ENCODE peak calls at places on chromosomes 6 and 20, in seven cellular contexts. T, N, D, I, M, W and A are unnamed samples.
A peak's percentile ranks its signal among the peaks of the same experiment; 100 is the strongest.

GRCh38 chr6:7647504-7647903 is 57.5 kb downstream of the SNRNP48 start:
- DNase-seq in W (peak; percentile 34), N (no peak), M (no peak), T (no peak), I (no peak), D (no peak), A (no peak)

GRCh38 chr6:162119349-162119748 is 608.2 kb downstream of the PRKN start:
- DNase-seq in N (peak; percentile 28), D (no peak), M (no peak), T (no peak), W (peak; percentile 71), I (peak; percentile 21), A (no peak)

GRCh38 chr6:113856571-113857564 is at the start of gene MARCKS:
- DNase-seq in M (peak; percentile 92), N (peak; percentile 85), D (peak; percentile 78), I (peak; percentile 83), T (peak; percentile 78), W (peak; percentile 96), A (peak; percentile 84)

GRCh38 chr20:56829788-56830385 is 200.8 kb downstream of the TFAP2C start:
- DNase-seq in D (no peak), N (no peak), W (no peak), T (no peak), I (no peak), M (no peak), A (no peak)

GRCh38 chr6:123210645-123211044 is 214.6 kb downstream of the CLVS2 start:
- DNase-seq in D (no peak), T (no peak), W (no peak), I (no peak), M (no peak), N (no peak), A (no peak)

GRCh38 chr20:8161262-8162071 is 29.4 kb downstream of the PLCB1 start:
- DNase-seq in D (peak; percentile 68), T (no peak), N (no peak), I (no peak), M (peak; percentile 23), W (no peak), A (no peak)

GRCh38 chr6:113359155-113360140 is 497.7 kb upstream of the MARCKS start:
- DNase-seq in N (peak; percentile 13), D (peak; percentile 59), I (no peak), M (peak; percentile 73), T (no peak), W (peak; percentile 63), A (peak; percentile 40)

GRCh38 chr20:52859156-52859887 is 112.8 kb upstream of the TSHZ2 start:
- DNase-seq in W (no peak), D (no peak), N (peak; percentile 8), T (no peak), M (no peak), I (peak; percentile 16), A (no peak)

GRCh38 chr20:41746635-41747034 is 128.5 kb upstream of the CHD6 start:
- DNase-seq in W (no peak), M (no peak), D (no peak), I (no peak), T (no peak), N (no peak), A (no peak)

GRCh38 chr20:45938727-45939438 is 4.4 kb downstream of the PCIF1 start:
- DNase-seq in N (no peak), T (no peak), I (no peak), D (no peak), W (no peak), M (no peak), A (no peak)

GRCh38 chr20:10469599-10469998 is 34.5 kb downstream of the SLX4IP start:
- DNase-seq in T (peak; percentile 76), W (peak; percentile 95), M (peak; percentile 87), D (peak; percentile 70), N (peak; percentile 43), I (no peak), A (peak; percentile 11)

GRCh38 chr6:9266741-9267140 is 831.4 kb upstream of the SLC35B3 start:
- DNase-seq in T (no peak), M (no peak), W (no peak), N (no peak), I (no peak), D (no peak), A (no peak)

GRCh38 chr6:9272671-9273070 is 837.3 kb upstream of the SLC35B3 start:
- DNase-seq in T (no peak), D (no peak), W (no peak), I (no peak), M (no peak), N (no peak), A (no peak)
- TF ChIP-seq CTCF in T (no peak), D (no peak), W (no peak), I (no peak), M (no peak), N (no peak), A (no peak)

GRCh38 chr6:40582892-40583291 is 4.3 kb downstream of the LRFN2 start:
- DNase-seq in W (no peak), N (no peak), M (no peak), I (no peak), D (no peak), T (no peak), A (no peak)

GRCh38 chr6:40579101-40579500 is 8.1 kb downstream of the LRFN2 start:
- DNase-seq in D (no peak), W (no peak), M (no peak), I (no peak), T (no peak), N (no peak), A (no peak)

GRCh38 chr6:40573221-40573620 is 13.9 kb downstream of the LRFN2 start:
- DNase-seq in T (no peak), D (no peak), W (no peak), M (no peak), N (no peak), I (no peak), A (no peak)

GRCh38 chr6:40577672-40578071 is 9.5 kb downstream of the LRFN2 start:
- DNase-seq in D (no peak), T (no peak), M (no peak), N (no peak), I (no peak), W (no peak), A (no peak)
- TF ChIP-seq CTCF in D (peak; percentile 52), T (no peak), M (no peak), N (no peak), I (no peak), W (peak; percentile 31), A (no peak)

GRCh38 chr6:17015144-17015543 is 86.7 kb upstream of the STMND1 start:
- DNase-seq in N (no peak), T (no peak), W (peak; percentile 71), I (no peak), D (peak; percentile 68), M (peak; percentile 89), A (no peak)

GRCh38 chr6:17011985-17012384 is 89.9 kb upstream of the STMND1 start:
- DNase-seq in M (no peak), I (no peak), D (no peak), N (no peak), W (no peak), T (no peak), A (no peak)

GRCh38 chr6:17015551-17016381 is 86.1 kb upstream of the STMND1 start:
- DNase-seq in N (peak; percentile 24), W (peak; percentile 55), I (peak; percentile 29), T (no peak), M (no peak), D (no peak), A (peak; percentile 3)

GRCh38 chr6:17012421-17013225 is 89.2 kb upstream of the STMND1 start:
- DNase-seq in W (peak; percentile 83), D (peak; percentile 97), M (peak; percentile 65), N (no peak), T (no peak), I (no peak), A (no peak)

GRCh38 chr6:17013701-17014100 is 88.1 kb upstream of the STMND1 start:
- DNase-seq in D (peak; percentile 89), I (no peak), M (peak; percentile 91), N (no peak), T (no peak), W (peak; percentile 85), A (no peak)
- TF ChIP-seq CTCF in D (no peak), I (no peak), M (no peak), N (no peak), T (no peak), W (no peak), A (no peak)

DNA sequence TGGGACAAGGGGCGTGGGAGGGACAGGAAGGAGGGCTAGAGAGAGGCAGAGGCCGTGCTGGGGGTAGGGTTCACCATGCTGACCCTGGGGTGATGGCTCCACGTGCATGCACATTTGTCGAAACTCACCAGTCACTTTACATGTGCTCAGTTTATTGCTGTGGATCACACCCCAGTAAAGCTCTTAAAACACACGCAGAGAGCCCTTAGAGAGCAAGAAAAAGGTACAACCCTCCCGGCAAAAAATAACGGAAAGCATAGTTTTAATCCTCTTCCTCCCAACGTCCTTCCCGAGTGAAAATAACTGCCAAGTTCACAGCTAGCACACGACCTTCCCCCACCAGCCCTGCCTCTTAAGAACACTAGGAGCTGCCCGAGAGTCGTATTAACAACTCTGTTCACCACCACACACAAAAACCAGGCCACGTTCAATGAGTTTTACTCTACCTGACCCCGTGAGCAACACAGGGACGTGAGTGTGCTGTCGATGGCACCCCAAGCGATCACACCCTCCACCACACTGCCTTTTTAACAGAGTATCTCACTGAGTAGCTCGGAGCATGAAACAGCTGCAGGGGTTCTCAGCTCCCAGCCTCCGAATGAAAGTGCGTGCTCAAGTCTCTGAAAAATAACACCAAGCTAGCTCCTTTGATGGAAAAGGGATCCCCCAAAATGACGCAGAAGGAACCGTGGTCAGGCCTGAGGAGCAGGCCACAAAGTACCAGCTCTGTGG is 39.7 kb downstream of the TAF4 start:
- DNase-seq in D (peak; percentile 65), M (peak; percentile 74), N (peak; percentile 54), W (peak; percentile 90), T (no peak), I (no peak), A (no peak)
- TF ChIP-seq CTCF in D (peak; percentile 67), M (peak; percentile 73), N (peak; percentile 29), W (peak; percentile 96), T (no peak), I (peak; percentile 74), A (no peak)